ENCODE peak calls at places on chromosomes 13 and 19, in four cellular contexts. One of them, this sample, is unnamed.

GRCh38 chr19:7297742-7298141 is 3.5 kb upstream of the INSR start:
- DNase-seq in H9: no peak
- DNase-seq in endothelial cell of umbilical vein: no peak
- DNase-seq in fibroblast of lung: no peak
- DNase-seq in this sample: no peak

GRCh38 chr19:38699027-38699346 is 45.3 kb downstream of the CAPN12 start:
- DNase-seq in fibroblast of lung: no peak
- DNase-seq in endothelial cell of umbilical vein: no peak
- DNase-seq in H9: no peak
- DNase-seq in this sample: no peak

GRCh38 chr13:93244918-93245280 is 18.3 kb downstream of the GPC6 start:
- DNase-seq in endothelial cell of umbilical vein: no peak
- DNase-seq in fibroblast of lung: no peak
- DNase-seq in H9: no peak
- DNase-seq in this sample: peak; percentile 56

GRCh38 chr19:23526302-23526701 is 131.0 kb upstream of the ZNF91 start:
- DNase-seq in fibroblast of lung: no peak
- DNase-seq in endothelial cell of umbilical vein: no peak
- DNase-seq in H9: no peak
- DNase-seq in this sample: no peak

GRCh38 chr19:39319892-39320168 is 833 bp downstream of the LRFN1 start:
- DNase-seq in fibroblast of lung: no peak
- DNase-seq in H9: no peak
- DNase-seq in endothelial cell of umbilical vein: no peak
- DNase-seq in this sample: no peak

GRCh38 chr13:29162638-29163037 is 342.5 kb downstream of the MTUS2 start:
- DNase-seq in fibroblast of lung: peak; percentile 7
- DNase-seq in H9: no peak
- DNase-seq in endothelial cell of umbilical vein: no peak
- DNase-seq in this sample: peak; percentile 39

GRCh38 chr13:110306960-110307696 is at the start of the genes COL4A1 and COL4A2:
- DNase-seq in fibroblast of lung: peak; percentile 71
- DNase-seq in endothelial cell of umbilical vein: peak; percentile 66
- DNase-seq in H9: peak; percentile 72
- DNase-seq in this sample: peak; percentile 88

GRCh38 chr13:93561553-93561952 is 334.9 kb downstream of the GPC6 start:
- DNase-seq in H9: no peak
- DNase-seq in endothelial cell of umbilical vein: no peak
- DNase-seq in fibroblast of lung: no peak
- DNase-seq in this sample: no peak

GRCh38 chr19:31350693-31351211 is 1.5 kb upstream of the TSHZ3 start:
- DNase-seq in H9: peak; percentile 43
- DNase-seq in endothelial cell of umbilical vein: no peak
- DNase-seq in fibroblast of lung: peak; percentile 53
- DNase-seq in this sample: peak; percentile 87

GRCh38 chr13:77846173-77846572 is 72.5 kb downstream of the EDNRB start:
- DNase-seq in endothelial cell of umbilical vein: no peak
- DNase-seq in fibroblast of lung: no peak
- DNase-seq in H9: no peak
- DNase-seq in this sample: no peak

GRCh38 chr13:25887962-25888655 is 163.7 kb downstream of the SHISA2 start:
- DNase-seq in fibroblast of lung: no peak
- DNase-seq in endothelial cell of umbilical vein: no peak
- DNase-seq in H9: no peak
- DNase-seq in this sample: no peak

GRCh38 chr13:49494645-49495044 is 1.1 kb upstream of the PHF11 start:
- DNase-seq in H9: no peak
- DNase-seq in fibroblast of lung: no peak
- DNase-seq in endothelial cell of umbilical vein: no peak
- DNase-seq in this sample: no peak
- H3K9ac ChIP-seq in H9: no peak overlapping the region
- H3K9ac ChIP-seq in fibroblast of lung: no peak overlapping the region
- H3K9ac ChIP-seq in endothelial cell of umbilical vein: no peak overlapping the region
- H3K9ac ChIP-seq in this sample: peak overlapping the region; percentile 92

DNA sequence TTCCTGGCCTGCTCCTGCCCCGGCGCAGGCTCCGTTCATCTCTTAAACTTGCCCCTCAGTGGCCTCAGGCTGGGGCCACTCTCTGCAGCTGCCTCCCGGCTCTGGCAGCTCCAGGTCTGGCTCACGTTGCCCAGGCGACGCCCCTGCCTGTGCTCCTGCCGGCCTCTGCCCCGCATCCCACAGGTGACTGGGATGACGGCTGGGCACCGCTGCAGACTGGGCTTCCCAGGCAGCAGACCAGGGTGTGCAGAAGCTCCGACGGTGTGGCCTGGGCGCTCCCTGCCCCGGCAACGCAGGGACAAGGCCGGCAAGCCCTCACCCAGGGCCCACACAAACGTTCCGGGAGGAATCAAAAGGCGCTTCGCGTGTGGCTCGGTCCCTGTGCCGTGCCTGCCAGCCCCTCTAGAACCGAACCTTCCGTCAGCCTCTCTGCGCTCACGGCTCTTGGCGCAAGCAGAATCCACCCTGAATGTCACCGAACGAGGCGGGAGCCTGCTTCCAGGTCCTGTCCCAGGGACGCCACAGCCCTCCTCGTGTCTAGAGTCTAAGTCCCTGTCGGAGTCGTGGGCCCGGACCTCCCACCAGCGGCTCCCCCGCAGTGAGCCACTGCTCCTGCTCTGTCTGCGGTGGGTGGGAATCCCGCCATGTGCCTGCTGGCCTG is 64.8 kb downstream of the MLLT1 start:
- DNase-seq in endothelial cell of umbilical vein: no peak
- DNase-seq in fibroblast of lung: no peak
- DNase-seq in H9: no peak
- DNase-seq in this sample: no peak
- H3K9ac ChIP-seq in endothelial cell of umbilical vein: no peak overlapping the region
- H3K9ac ChIP-seq in fibroblast of lung: no peak overlapping the region
- H3K9ac ChIP-seq in H9: no peak overlapping the region
- H3K9ac ChIP-seq in this sample: no peak overlapping the region

GRCh38 chr13:46615888-46616531 is 63.0 kb downstream of the LRCH1 start:
- DNase-seq in endothelial cell of umbilical vein: peak; percentile 83
- DNase-seq in H9: no peak
- DNase-seq in fibroblast of lung: peak; percentile 81
- DNase-seq in this sample: peak; percentile 54

GRCh38 chr13:46614582-46614981 is 61.6 kb downstream of the LRCH1 start:
- DNase-seq in H9: no peak
- DNase-seq in fibroblast of lung: peak; percentile 96
- DNase-seq in endothelial cell of umbilical vein: peak; percentile 52
- DNase-seq in this sample: peak; percentile 54

GRCh38 chr13:46620029-46620428 is 67.1 kb downstream of the LRCH1 start:
- DNase-seq in endothelial cell of umbilical vein: no peak
- DNase-seq in H9: no peak
- DNase-seq in fibroblast of lung: no peak
- DNase-seq in this sample: no peak

GRCh38 chr13:46617885-46618284 is 64.9 kb downstream of the LRCH1 start:
- DNase-seq in endothelial cell of umbilical vein: no peak
- DNase-seq in fibroblast of lung: no peak
- DNase-seq in H9: no peak
- DNase-seq in this sample: no peak

GRCh38 chr13:46617382-46617781 is 64.4 kb downstream of the LRCH1 start:
- DNase-seq in H9: no peak
- DNase-seq in endothelial cell of umbilical vein: no peak
- DNase-seq in fibroblast of lung: peak; percentile 37
- DNase-seq in this sample: no peak
- H3K9ac ChIP-seq in H9: no peak overlapping the region
- H3K9ac ChIP-seq in endothelial cell of umbilical vein: no peak overlapping the region
- H3K9ac ChIP-seq in fibroblast of lung: no peak overlapping the region
- H3K9ac ChIP-seq in this sample: peak overlapping the region; percentile 9

GRCh38 chr13:50893211-50893852 is 16.3 kb upstream of the RNASEH2B start:
- DNase-seq in fibroblast of lung: peak; percentile 51
- DNase-seq in endothelial cell of umbilical vein: no peak
- DNase-seq in H9: no peak
- DNase-seq in this sample: peak; percentile 63
- H3K9ac ChIP-seq in fibroblast of lung: no peak overlapping the region
- H3K9ac ChIP-seq in endothelial cell of umbilical vein: no peak overlapping the region
- H3K9ac ChIP-seq in H9: no peak overlapping the region
- H3K9ac ChIP-seq in this sample: no peak overlapping the region

GRCh38 chr19:755063-755462 is 4.2 kb downstream of the MISP start:
- DNase-seq in endothelial cell of umbilical vein: no peak
- DNase-seq in fibroblast of lung: no peak
- DNase-seq in H9: no peak
- DNase-seq in this sample: no peak

GRCh38 chr19:754530-754929 is 3.6 kb downstream of the MISP start:
- DNase-seq in H9: no peak
- DNase-seq in fibroblast of lung: no peak
- DNase-seq in endothelial cell of umbilical vein: no peak
- DNase-seq in this sample: no peak

GRCh38 chr19:751501-752341 is 809 bp downstream of the MISP start:
- DNase-seq in H9: peak; percentile 31
- DNase-seq in endothelial cell of umbilical vein: no peak
- DNase-seq in fibroblast of lung: peak; percentile 87
- DNase-seq in this sample: peak; percentile 85

GRCh38 chr19:750640-751423 is at the start of gene MISP:
- DNase-seq in endothelial cell of umbilical vein: no peak
- DNase-seq in fibroblast of lung: no peak
- DNase-seq in H9: no peak
- DNase-seq in this sample: no peak

GRCh38 chr19:752652-753517 is 2.0 kb downstream of the MISP start:
- DNase-seq in endothelial cell of umbilical vein: no peak
- DNase-seq in fibroblast of lung: peak; percentile 92
- DNase-seq in H9: no peak
- DNase-seq in this sample: peak; percentile 86
- H3K9ac ChIP-seq in endothelial cell of umbilical vein: no peak overlapping the region
- H3K9ac ChIP-seq in fibroblast of lung: peak overlapping the region; percentile 65
- H3K9ac ChIP-seq in H9: no peak overlapping the region
- H3K9ac ChIP-seq in this sample: peak overlapping the region; percentile 75

GRCh38 chr13:46183018-46183940 is 1.3 kb upstream of the LCP1 start:
- DNase-seq in fibroblast of lung: no peak
- DNase-seq in endothelial cell of umbilical vein: no peak
- DNase-seq in H9: no peak
- DNase-seq in this sample: no peak
- H3K9ac ChIP-seq in fibroblast of lung: no peak overlapping the region
- H3K9ac ChIP-seq in endothelial cell of umbilical vein: no peak overlapping the region
- H3K9ac ChIP-seq in H9: no peak overlapping the region
- H3K9ac ChIP-seq in this sample: no peak overlapping the region

GRCh38 chr13:113183450-113184129 is 24.9 kb downstream of the PCID2 start:
- DNase-seq in H9: no peak
- DNase-seq in endothelial cell of umbilical vein: peak; percentile 48
- DNase-seq in fibroblast of lung: no peak
- DNase-seq in this sample: no peak

GRCh38 chr13:113187905-113188595 is 20.4 kb downstream of the PCID2 start:
- DNase-seq in fibroblast of lung: peak; percentile 68
- DNase-seq in endothelial cell of umbilical vein: no peak
- DNase-seq in H9: no peak
- DNase-seq in this sample: no peak

GRCh38 chr13:113186061-113186900 is 22.2 kb downstream of the PCID2 start:
- DNase-seq in H9: no peak
- DNase-seq in endothelial cell of umbilical vein: no peak
- DNase-seq in fibroblast of lung: no peak
- DNase-seq in this sample: no peak

GRCh38 chr13:113184568-113185440 is 23.7 kb downstream of the PCID2 start:
- DNase-seq in H9: no peak
- DNase-seq in endothelial cell of umbilical vein: no peak
- DNase-seq in fibroblast of lung: no peak
- DNase-seq in this sample: no peak

DNA sequence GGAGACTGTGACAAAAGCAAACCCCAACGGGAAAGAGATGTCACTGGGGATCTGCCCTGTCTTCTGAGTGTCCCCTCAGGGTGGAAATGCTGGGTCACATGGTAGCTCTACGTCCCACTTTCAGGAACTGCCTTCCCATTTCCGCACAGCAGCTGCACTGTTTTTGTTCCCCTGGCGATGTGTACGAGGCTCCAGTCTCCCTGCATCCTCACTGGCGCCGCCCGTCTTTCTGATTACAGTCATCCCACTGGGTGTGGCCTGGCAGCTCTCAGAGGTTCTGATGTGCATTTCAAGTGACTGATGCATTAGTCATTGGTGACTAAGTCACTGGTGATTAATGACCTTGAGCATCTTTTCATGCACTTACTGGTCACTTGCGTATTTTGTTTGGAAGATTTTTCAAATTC is 21.2 kb downstream of the PCID2 start:
- DNase-seq in H9: no peak
- DNase-seq in fibroblast of lung: peak; percentile 99
- DNase-seq in endothelial cell of umbilical vein: peak; percentile 96
- DNase-seq in this sample: peak; percentile 97
- H3K9ac ChIP-seq in H9: no peak overlapping the region
- H3K9ac ChIP-seq in fibroblast of lung: peak overlapping the region; percentile 45
- H3K9ac ChIP-seq in endothelial cell of umbilical vein: peak overlapping the region; percentile 67
- H3K9ac ChIP-seq in this sample: peak overlapping the region; percentile 75

This sample was measured in adipocyte.